ENCODE peak calls at places on chromosomes 11 and 22, in seven cellular contexts. Q is cardiac fibroblast, G is ovary, X is mammary epithelial cell, P is GM13976, R is colonic mucosa, I is astrocyte. H is an unnamed sample.

GRCh38 chr22:43436536-43437267 is 24.9 kb downstream of the MPPED1 start:
- DNase-seq in P (no peak), G (peak; percentile 25), X (no peak), R (no peak), I (no peak), Q (no peak), H (no peak)

GRCh38 chr22:44129614-44129976 is 51.1 kb upstream of the PARVG start:
- DNase-seq in G (no peak), I (peak; percentile 66), Q (peak; percentile 15), P (no peak), R (no peak), X (peak; percentile 8), H (no peak)

GRCh38 chr11:76462317-76462716 is 17.5 kb downstream of the EMSY start:
- DNase-seq in X (no peak), P (no peak), G (no peak), I (no peak), Q (peak; percentile 10), R (no peak), H (no peak)

GRCh38 chr22:25069758-25070461 is 117.4 kb downstream of the KIAA1671 start:
- DNase-seq in I (no peak), Q (no peak), P (no peak), R (no peak), X (no peak), G (peak; percentile 73), H (no peak)

GRCh38 chr11:18526130-18526520 is 617 bp downstream of the TSG101 start:
- DNase-seq in Q (no peak), I (peak; percentile 3), P (no peak), X (no peak), G (no peak), R (no peak), H (no peak)

GRCh38 chr11:1038361-1038760 is 1.8 kb upstream of the MUC6 start:
- DNase-seq in R (no peak), Q (no peak), I (no peak), G (no peak), P (no peak), X (no peak), H (no peak)

GRCh38 chr22:41966607-41967240 is 2.5 kb upstream of the SEPTIN3 start:
- DNase-seq in I (peak; percentile 75), X (peak; percentile 87), R (peak; percentile 49), P (peak; percentile 74), Q (peak; percentile 95), G (no peak), H (peak; percentile 71)

GRCh38 chr11:119583585-119583984 is 145.4 kb downstream of the NECTIN1 start:
- DNase-seq in G (no peak), X (no peak), P (no peak), Q (no peak), R (no peak), I (no peak), H (no peak)

GRCh38 chr11:12512132-12512531 is 134.8 kb downstream of the PARVA start:
- DNase-seq in I (no peak), P (no peak), Q (no peak), G (no peak), R (no peak), X (no peak), H (no peak)

GRCh38 chr22:42928969-42929837 is 72.1 kb upstream of the ARFGAP3 start:
- DNase-seq in G (no peak), I (no peak), X (no peak), R (no peak), Q (peak; percentile 47), P (no peak), H (peak; percentile 36)

GRCh38 chr22:41613456-41613855 is 7.4 kb downstream of the DESI1 start:
- DNase-seq in I (no peak), Q (peak; percentile 32), X (no peak), R (no peak), G (no peak), P (no peak), H (no peak)

GRCh38 chr11:26187639-26188038 is 144.3 kb upstream of the ANO3 start:
- DNase-seq in R (no peak), G (no peak), P (no peak), Q (peak; percentile 94), I (peak; percentile 65), X (peak; percentile 73), H (no peak)

GRCh38 chr11:116420770-116421528 is 351.8 kb downstream of the BUD13 start:
- DNase-seq in P (no peak), Q (no peak), G (no peak), I (peak; percentile 42), X (peak; percentile 72), R (no peak), H (no peak)

GRCh38 chr11:61080986-61081590 is 21.2 kb upstream of the CD5 start:
- DNase-seq in P (no peak), I (no peak), Q (no peak), R (no peak), X (no peak), G (no peak), H (no peak)

GRCh38 chr22:27223317-27224177 is 566.2 kb downstream of the MIAT start:
- DNase-seq in X (peak; percentile 43), I (peak; percentile 100), R (no peak), G (no peak), Q (peak; percentile 96), P (no peak), H (no peak)

GRCh38 chr22:45400046-45400445 is 13.4 kb downstream of the SMC1B start:
- DNase-seq in I (no peak), X (peak; percentile 70), G (no peak), Q (no peak), R (no peak), P (no peak), H (no peak)
- TF ChIP-seq CTCF in I (no peak), X (no peak), G (no peak), Q (no peak), R (no peak), P (no peak), H (no peak)

GRCh38 chr11:9473408-9473807 is 12.6 kb downstream of the ZNF143 start:
- DNase-seq in P (no peak), R (no peak), G (no peak), I (no peak), Q (no peak), X (no peak), H (no peak)

DNA sequence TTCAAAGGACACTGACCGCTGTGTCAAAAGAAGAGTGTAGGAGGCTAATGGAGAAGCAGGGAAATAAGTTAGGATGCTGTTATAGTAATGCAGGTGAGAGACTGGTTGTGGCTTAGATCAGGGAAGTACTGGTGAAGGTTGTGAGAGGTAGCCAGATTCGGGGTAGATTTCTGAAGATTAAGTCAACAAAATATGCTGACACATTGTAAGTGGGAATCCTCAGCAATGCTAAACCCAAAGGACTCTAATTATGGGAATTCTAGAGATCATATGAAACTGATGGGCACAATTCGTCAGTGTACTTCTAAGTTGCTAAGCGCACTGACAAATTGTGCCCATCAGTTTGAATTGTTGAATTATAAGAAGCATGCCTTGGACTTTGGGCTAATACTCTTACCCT is 10.0 kb downstream of the ZNF143 start:
- DNase-seq in G (no peak), X (no peak), P (no peak), Q (no peak), R (no peak), I (no peak), H (no peak)
- TF ChIP-seq CTCF in G (no peak), X (no peak), P (no peak), Q (no peak), R (no peak), I (no peak), H (no peak)

DNA sequence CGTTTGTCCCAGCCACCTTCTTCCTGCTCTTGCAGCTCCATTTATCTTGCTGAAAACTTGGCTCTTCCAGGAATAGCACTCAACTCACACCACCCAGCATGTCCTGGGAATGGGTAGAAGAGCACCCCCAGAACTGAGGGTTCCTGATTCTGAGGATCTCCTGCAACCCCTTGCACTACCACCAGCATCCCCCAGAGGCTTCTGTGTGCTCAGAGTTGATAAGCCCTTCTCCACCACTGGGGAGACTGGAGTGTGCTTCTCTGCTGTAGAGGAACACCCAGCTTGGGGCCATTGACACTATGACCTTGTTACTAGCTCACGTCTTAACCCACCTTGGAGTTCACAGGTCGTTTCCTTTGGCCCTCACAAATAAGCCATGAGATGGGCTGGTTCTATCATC is 121.0 kb downstream of the GRIK4 start:
- DNase-seq in R (no peak), P (peak; percentile 67), X (no peak), Q (no peak), G (no peak), I (no peak), H (peak; percentile 59)
- TF ChIP-seq CTCF in R (no peak), P (no peak), X (no peak), Q (no peak), G (no peak), I (peak; percentile 8), H (no peak)

GRCh38 chr11:130201026-130201425 is 41.4 kb downstream of the ST14 start:
- DNase-seq in Q (no peak), G (no peak), X (no peak), R (no peak), I (no peak), P (no peak), H (no peak)
- TF ChIP-seq CTCF in Q (no peak), G (no peak), X (no peak), R (no peak), I (no peak), P (no peak), H (no peak)

GRCh38 chr11:112806256-112806655 is 155.0 kb upstream of the NCAM1 start:
- DNase-seq in G (no peak), I (no peak), R (no peak), X (no peak), P (no peak), Q (no peak), H (no peak)
- TF ChIP-seq CTCF in G (no peak), I (no peak), R (no peak), X (no peak), P (no peak), Q (no peak), H (no peak)

DNA sequence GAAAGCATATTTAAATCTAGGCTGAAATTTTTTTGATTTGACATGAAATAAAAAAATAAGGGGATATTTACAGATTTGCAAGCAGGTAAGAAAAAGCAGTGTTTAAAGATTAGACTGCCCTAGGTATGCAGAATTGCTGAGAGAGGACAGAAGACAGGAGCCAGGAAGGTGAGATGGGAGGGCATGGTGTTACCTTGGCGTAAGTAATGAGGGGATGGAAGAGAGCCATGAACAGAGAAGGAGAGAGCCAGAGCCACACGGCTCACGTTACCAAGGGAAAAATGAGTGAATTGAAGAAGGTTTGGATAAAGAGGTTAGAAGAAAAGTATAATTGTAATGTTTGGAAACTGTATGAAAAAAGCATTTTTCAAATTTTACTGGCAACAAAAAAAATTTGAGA is 904.3 kb downstream of the OPCML start:
- DNase-seq in Q (no peak), R (no peak), P (no peak), I (no peak), G (no peak), X (no peak), H (no peak)
- TF ChIP-seq CTCF in Q (no peak), R (no peak), P (no peak), I (no peak), G (no peak), X (no peak), H (no peak)

DNA sequence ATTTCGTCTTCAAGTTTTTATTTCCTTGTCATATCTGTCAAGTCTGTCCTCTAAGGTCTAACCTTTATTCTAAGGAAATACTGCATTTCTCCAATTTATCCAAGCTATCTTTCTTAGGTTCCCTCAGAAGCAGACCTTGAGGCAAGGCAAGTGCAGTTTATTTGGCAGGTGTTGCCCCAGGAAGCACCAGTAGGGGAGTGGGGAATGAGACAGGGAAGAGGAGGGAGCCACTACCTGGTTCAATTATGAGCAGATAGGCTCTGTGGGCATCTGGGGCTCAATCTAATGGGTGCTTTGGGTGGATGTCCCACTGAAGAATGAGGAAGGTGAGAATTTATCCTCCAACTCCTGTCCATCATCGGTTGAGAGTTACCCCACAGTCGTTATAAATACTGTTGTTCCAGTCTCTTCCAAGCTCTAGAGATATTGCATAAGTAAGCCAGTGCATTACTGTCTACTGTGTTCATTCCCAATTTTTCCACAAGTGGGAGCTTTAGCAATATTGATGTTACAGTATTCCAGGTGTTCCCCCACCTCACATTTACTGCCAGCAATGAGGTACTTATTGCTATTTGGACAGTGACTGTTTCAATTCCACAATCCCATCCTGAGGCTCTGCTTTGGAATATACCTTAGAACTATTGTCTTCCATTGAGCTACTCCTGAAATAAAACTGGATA is 154.9 kb upstream of the CEP126 start:
- DNase-seq in X (no peak), I (no peak), R (no peak), G (no peak), P (no peak), Q (peak; percentile 10), H (no peak)
- TF ChIP-seq CTCF in X (peak; percentile 45), I (peak; percentile 14), R (no peak), G (no peak), P (no peak), Q (no peak), H (no peak)